ENCODE peak calls at places on chromosomes 1 and 21, in eight cellular contexts. G is AG04450; A is germinal center; P is stimulated activated CD4-positive, alpha-beta T cell treated with anti-CD3 and anti-CD28 coated beads, Interleukin-1b, Interleukin-23, amount 100 ng/mL, for 4 hours; N is heart left ventricle; V is cardiac septum; J is activated CD8-positive, alpha-beta T cell treated with anti-CD3 and anti-CD28 coated beads for 36 hours; L is CD4-positive, alpha-beta T cell. B is an unnamed sample.
A peak's percentile ranks its signal among the peaks of the same experiment; 100 is the strongest.

GRCh38 chr21:44869860-44870747 is 3.4 kb downstream of the PTTG1IP start:
- DNase-seq in V (peak; percentile 80), N (peak; percentile 51), L (no peak), A (no peak), P (no peak), J (no peak), G (peak; percentile 84), B (peak; percentile 57)

GRCh38 chr1:44497422-44498170 is 92.5 kb downstream of the RNF220 start:
- DNase-seq in J (no peak), V (no peak), N (no peak), A (no peak), G (no peak), L (no peak), P (no peak), B (peak; percentile 27)

GRCh38 chr1:31010081-31010989 is 55.2 kb downstream of the PUM1 start:
- DNase-seq in V (no peak), J (peak; percentile 64), A (no peak), P (peak; percentile 7), N (no peak), L (no peak), G (peak; percentile 43), B (no peak)

GRCh38 chr1:48080343-48081255 is 83.4 kb upstream of the TRABD2B start:
- DNase-seq in V (no peak), N (no peak), A (no peak), L (no peak), J (no peak), G (no peak), P (no peak), B (no peak)

GRCh38 chr1:34889705-34890104 is 30.2 kb upstream of the SMIM12 start:
- DNase-seq in N (no peak), A (no peak), G (no peak), V (no peak), J (no peak), P (no peak), L (no peak), B (no peak)

GRCh38 chr1:226364129-226364899 is 43.6 kb downstream of the PARP1 start:
- DNase-seq in J (no peak), L (no peak), G (no peak), N (peak; percentile 59), P (no peak), V (peak; percentile 83), A (no peak), B (peak; percentile 53)

GRCh38 chr1:14929547-14930223 is 223.9 kb upstream of the TMEM51 start:
- DNase-seq in P (no peak), L (no peak), J (no peak), G (no peak), N (no peak), V (no peak), A (no peak), B (no peak)

GRCh38 chr1:213997772-213998107 is 10.0 kb downstream of the PROX1 start:
- DNase-seq in V (no peak), P (no peak), J (no peak), N (no peak), G (no peak), A (no peak), L (no peak), B (no peak)

GRCh38 chr1:227886503-227886961 is 61.2 kb downstream of the WNT9A start:
- DNase-seq in G (no peak), A (no peak), J (no peak), V (peak; percentile 75), N (peak; percentile 35), L (no peak), P (no peak), B (peak; percentile 6)

GRCh38 chr1:6414443-6414844 is 5.3 kb downstream of the HES2 start:
- DNase-seq in A (peak; percentile 38), G (peak; percentile 13), L (peak; percentile 30), J (peak; percentile 79), P (peak; percentile 29), V (no peak), N (no peak), B (no peak)

GRCh38 chr1:220113136-220113695 is 19.3 kb downstream of the IARS2 start:
- DNase-seq in N (no peak), G (no peak), P (peak; percentile 12), V (no peak), A (peak; percentile 59), J (peak; percentile 23), L (no peak), B (no peak)

GRCh38 chr1:154810571-154810970 is 59.5 kb downstream of the KCNN3 start:
- DNase-seq in A (no peak), N (no peak), L (no peak), G (no peak), V (no peak), P (no peak), J (peak; percentile 59), B (no peak)

GRCh38 chr1:159930634-159931033 is 5.3 kb upstream of the TAGLN2 start:
- DNase-seq in L (no peak), A (no peak), V (no peak), G (no peak), P (no peak), J (no peak), N (no peak), B (no peak)

GRCh38 chr21:10521091-10521598 is at the start of gene TPTE:
- DNase-seq in V (no peak), G (no peak), P (no peak), J (no peak), A (no peak), L (no peak), N (no peak), B (no peak)

GRCh38 chr21:35578350-35578782 is 482.0 kb downstream of the SETD4 start:
- DNase-seq in G (peak; percentile 67), V (no peak), L (no peak), N (no peak), P (no peak), A (no peak), J (no peak), B (no peak)

GRCh38 chr1:2405588-2406295 is 6.6 kb downstream of the PEX10 start:
- DNase-seq in V (no peak), L (no peak), A (no peak), N (no peak), G (no peak), P (no peak), J (no peak), B (peak; percentile 9)

GRCh38 chr1:206705744-206706297 is 21.1 kb downstream of the MAPKAPK2 start:
- DNase-seq in N (no peak), L (no peak), J (no peak), A (no peak), P (no peak), V (no peak), G (no peak), B (no peak)

GRCh38 chr1:213335084-213335483 is 284.0 kb downstream of the RPS6KC1 start:
- DNase-seq in L (no peak), G (no peak), P (no peak), A (no peak), V (no peak), J (no peak), N (no peak), B (no peak)

GRCh38 chr1:101506541-101507164 is 269.8 kb downstream of the S1PR1 start:
- DNase-seq in P (peak; percentile 45), J (peak; percentile 56), A (peak; percentile 31), L (peak; percentile 13), G (no peak), N (no peak), V (no peak), B (no peak)

GRCh38 chr1:54284781-54285563 is 85.0 kb downstream of the MRPL37 start:
- DNase-seq in A (no peak), J (peak; percentile 76), P (no peak), V (no peak), G (no peak), N (no peak), L (peak; percentile 36), B (no peak)

GRCh38 chr1:234458352-234459027 is 20.5 kb downstream of the TARBP1 start:
- DNase-seq in P (no peak), V (no peak), N (no peak), G (no peak), L (no peak), J (no peak), A (no peak), B (no peak)

GRCh38 chr1:199295102-199295501 is 656.3 kb downstream of the PTPRC start:
- DNase-seq in J (no peak), L (no peak), N (no peak), V (no peak), A (no peak), G (no peak), P (no peak), B (no peak)

GRCh38 chr1:217981430-217981829 is 303.7 kb upstream of the RRP15 start:
- DNase-seq in A (no peak), L (no peak), N (no peak), G (no peak), J (no peak), V (no peak), P (no peak), B (no peak)

GRCh38 chr1:45913183-45913924 is 109.9 kb downstream of the MAST2 start:
- DNase-seq in A (no peak), N (peak; percentile 78), L (no peak), V (peak; percentile 77), J (peak; percentile 18), G (peak; percentile 67), P (no peak), B (peak; percentile 22)

GRCh38 chr1:179798213-179798863 is 55.2 kb downstream of the FAM163A start:
- DNase-seq in N (no peak), P (no peak), J (no peak), G (no peak), L (no peak), V (no peak), A (no peak), B (no peak)

GRCh38 chr1:162701286-162701685 is 69.0 kb downstream of the DDR2 start:
- DNase-seq in G (no peak), A (no peak), P (no peak), N (no peak), J (no peak), V (no peak), L (no peak), B (no peak)

GRCh38 chr1:25760122-25760719 is 39.8 kb upstream of the SELENON start:
- DNase-seq in N (no peak), L (no peak), V (no peak), A (no peak), P (no peak), J (no peak), G (no peak), B (no peak)

GRCh38 chr21:27321791-27322190 is 354.9 kb upstream of the ADAMTS5 start:
- DNase-seq in A (no peak), P (no peak), J (no peak), L (no peak), N (no peak), G (no peak), V (no peak), B (no peak)

GRCh38 chr21:41958886-41959563 is 5.2 kb upstream of the C2CD2 start:
- DNase-seq in A (no peak), J (no peak), N (no peak), G (no peak), L (no peak), P (no peak), V (no peak), B (no peak)